ENCODE peak calls at places on chromosomes 5 and 9, in four cellular contexts. One of them, this sample, is unnamed.
A peak's percentile ranks its signal among the peaks of the same experiment; 100 is the strongest.

GRCh38 chr5:119694284-119694683 is 64.9 kb downstream of the FAM170A start:
- DNase-seq in heart right ventricle: no peak
- DNase-seq in T-helper 1 cell: no peak
- DNase-seq in kidney glomerular epithelial cell: no peak
- DNase-seq in this sample: no peak

GRCh38 chr5:154646841-154647759 is 108.1 kb upstream of the LARP1 start:
- DNase-seq in heart right ventricle: peak; percentile 43
- DNase-seq in T-helper 1 cell: no peak
- DNase-seq in kidney glomerular epithelial cell: peak; percentile 26
- DNase-seq in this sample: peak; percentile 85

GRCh38 chr9:133917407-133917806 is 74.7 kb downstream of the VAV2 start:
- DNase-seq in heart right ventricle: no peak
- DNase-seq in T-helper 1 cell: no peak
- DNase-seq in kidney glomerular epithelial cell: no peak
- DNase-seq in this sample: no peak

GRCh38 chr5:133063965-133064364 is 12.2 kb downstream of the HSPA4 start:
- DNase-seq in heart right ventricle: no peak
- DNase-seq in T-helper 1 cell: no peak
- DNase-seq in kidney glomerular epithelial cell: no peak
- DNase-seq in this sample: peak; percentile 65

GRCh38 chr5:9514968-9515367 is 30.9 kb downstream of the SEMA5A start:
- DNase-seq in heart right ventricle: no peak
- DNase-seq in T-helper 1 cell: no peak
- DNase-seq in kidney glomerular epithelial cell: no peak
- DNase-seq in this sample: no peak

GRCh38 chr9:10876333-10876732 is 263.5 kb upstream of the PTPRD start:
- DNase-seq in heart right ventricle: no peak
- DNase-seq in T-helper 1 cell: no peak
- DNase-seq in kidney glomerular epithelial cell: no peak
- DNase-seq in this sample: peak; percentile 28

GRCh38 chr9:5620494-5620893 is 8.4 kb upstream of the RIC1 start:
- DNase-seq in heart right ventricle: no peak
- DNase-seq in T-helper 1 cell: no peak
- DNase-seq in kidney glomerular epithelial cell: no peak
- DNase-seq in this sample: no peak

GRCh38 chr5:147887925-147888324 is 9.4 kb downstream of the SCGB3A2 start:
- DNase-seq in heart right ventricle: no peak
- DNase-seq in T-helper 1 cell: no peak
- DNase-seq in kidney glomerular epithelial cell: peak; percentile 10
- DNase-seq in this sample: peak; percentile 80

GRCh38 chr5:168822745-168823281 is 243.6 kb upstream of the PANK3 start:
- DNase-seq in heart right ventricle: no peak
- DNase-seq in T-helper 1 cell: no peak
- DNase-seq in kidney glomerular epithelial cell: no peak
- DNase-seq in this sample: peak; percentile 7

GRCh38 chr9:109817846-109818472 is 38.0 kb downstream of the PALM2AKAP2 start:
- DNase-seq in heart right ventricle: no peak
- DNase-seq in T-helper 1 cell: no peak
- DNase-seq in kidney glomerular epithelial cell: peak; percentile 96
- DNase-seq in this sample: peak; percentile 96

GRCh38 chr5:154410786-154411185 is 35.0 kb upstream of the SAP30L start:
- DNase-seq in heart right ventricle: no peak
- DNase-seq in T-helper 1 cell: no peak
- DNase-seq in kidney glomerular epithelial cell: no peak
- DNase-seq in this sample: no peak

GRCh38 chr9:123928471-123929176 is 1.3 kb downstream of the DENND1A start:
- DNase-seq in heart right ventricle: no peak
- DNase-seq in T-helper 1 cell: no peak
- DNase-seq in kidney glomerular epithelial cell: no peak
- DNase-seq in this sample: peak; percentile 43

GRCh38 chr9:135134253-135135028 is 47.0 kb downstream of the OLFM1 start:
- DNase-seq in heart right ventricle: no peak
- DNase-seq in T-helper 1 cell: no peak
- DNase-seq in kidney glomerular epithelial cell: no peak
- DNase-seq in this sample: no peak

GRCh38 chr5:163459465-163459887 is 426 bp downstream of the NUDCD2 start:
- DNase-seq in heart right ventricle: no peak
- DNase-seq in T-helper 1 cell: no peak
- DNase-seq in kidney glomerular epithelial cell: peak; percentile 41
- DNase-seq in this sample: peak; percentile 61

GRCh38 chr5:143605403-143606005 is 202.0 kb upstream of the NR3C1 start:
- DNase-seq in heart right ventricle: no peak
- DNase-seq in T-helper 1 cell: no peak
- DNase-seq in kidney glomerular epithelial cell: no peak
- DNase-seq in this sample: no peak

GRCh38 chr5:93746406-93747056 is 5.1 kb upstream of the POU5F2 start:
- DNase-seq in heart right ventricle: no peak
- DNase-seq in T-helper 1 cell: no peak
- DNase-seq in kidney glomerular epithelial cell: peak; percentile 59
- DNase-seq in this sample: peak; percentile 40

GRCh38 chr9:105976257-105976656 is 281.9 kb downstream of the TMEM38B start:
- DNase-seq in heart right ventricle: no peak
- DNase-seq in T-helper 1 cell: no peak
- DNase-seq in kidney glomerular epithelial cell: no peak
- DNase-seq in this sample: no peak

GRCh38 chr5:125257057-125257970 is 510.9 kb upstream of the ZNF608 start:
- DNase-seq in heart right ventricle: no peak
- DNase-seq in T-helper 1 cell: no peak
- DNase-seq in kidney glomerular epithelial cell: no peak
- DNase-seq in this sample: peak; percentile 25

GRCh38 chr5:73997936-73998335 is 371.9 kb downstream of the ARHGEF28 start:
- DNase-seq in heart right ventricle: no peak
- DNase-seq in T-helper 1 cell: no peak
- DNase-seq in kidney glomerular epithelial cell: peak; percentile 19
- DNase-seq in this sample: peak; percentile 17

GRCh38 chr5:1726469-1726865 is 73.2 kb downstream of the MRPL36 start:
- DNase-seq in heart right ventricle: no peak
- DNase-seq in T-helper 1 cell: no peak
- DNase-seq in kidney glomerular epithelial cell: no peak
- DNase-seq in this sample: no peak

GRCh38 chr5:67414712-67415111 is 218.1 kb upstream of the CD180 start:
- DNase-seq in heart right ventricle: no peak
- DNase-seq in T-helper 1 cell: no peak
- DNase-seq in kidney glomerular epithelial cell: no peak
- DNase-seq in this sample: no peak

GRCh38 chr5:3980146-3980545 is 384.5 kb downstream of the IRX1 start:
- DNase-seq in heart right ventricle: no peak
- DNase-seq in T-helper 1 cell: no peak
- DNase-seq in kidney glomerular epithelial cell: no peak
- DNase-seq in this sample: no peak

GRCh38 chr5:87541033-87541432 is 128.3 kb upstream of the CCNH start:
- DNase-seq in heart right ventricle: peak; percentile 9
- DNase-seq in T-helper 1 cell: no peak
- DNase-seq in kidney glomerular epithelial cell: peak; percentile 69
- DNase-seq in this sample: peak; percentile 48

GRCh38 chr9:91843623-91844111 is 106.4 kb downstream of the ROR2 start:
- DNase-seq in heart right ventricle: no peak
- DNase-seq in T-helper 1 cell: no peak
- DNase-seq in kidney glomerular epithelial cell: no peak
- DNase-seq in this sample: no peak

GRCh38 chr5:18216016-18216415 is 581.8 kb downstream of the TAF11L14 start:
- DNase-seq in heart right ventricle: no peak
- DNase-seq in T-helper 1 cell: no peak
- DNase-seq in kidney glomerular epithelial cell: no peak
- DNase-seq in this sample: no peak

GRCh38 chr9:122510502-122510901 is at the start of gene OR1J2:
- DNase-seq in heart right ventricle: no peak
- DNase-seq in T-helper 1 cell: no peak
- DNase-seq in kidney glomerular epithelial cell: no peak
- DNase-seq in this sample: no peak

GRCh38 chr9:94743035-94743954 is 16.8 kb downstream of the AOPEP start:
- DNase-seq in heart right ventricle: no peak
- DNase-seq in T-helper 1 cell: no peak
- DNase-seq in kidney glomerular epithelial cell: peak; percentile 93
- DNase-seq in this sample: peak; percentile 89

GRCh38 chr9:88818495-88819201 is 172.6 kb upstream of the S1PR3 start:
- DNase-seq in heart right ventricle: no peak
- DNase-seq in T-helper 1 cell: no peak
- DNase-seq in kidney glomerular epithelial cell: peak; percentile 67
- DNase-seq in this sample: peak; percentile 16

GRCh38 chr5:152938630-152939029 is 533.6 kb upstream of the NMUR2 start:
- DNase-seq in heart right ventricle: no peak
- DNase-seq in T-helper 1 cell: no peak
- DNase-seq in kidney glomerular epithelial cell: no peak
- DNase-seq in this sample: no peak

GRCh38 chr5:24225051-24225450 is 419.7 kb downstream of the CDH10 start:
- DNase-seq in heart right ventricle: no peak
- DNase-seq in T-helper 1 cell: no peak
- DNase-seq in kidney glomerular epithelial cell: no peak
- DNase-seq in this sample: peak; percentile 37

GRCh38 chr5:36717131-36717530 is 110.7 kb downstream of the SLC1A3 start:
- DNase-seq in heart right ventricle: no peak
- DNase-seq in T-helper 1 cell: no peak
- DNase-seq in kidney glomerular epithelial cell: no peak
- DNase-seq in this sample: no peak

GRCh38 chr9:124280176-124280691 is 22.5 kb downstream of the NEK6 start:
- DNase-seq in heart right ventricle: no peak
- DNase-seq in T-helper 1 cell: no peak
- DNase-seq in kidney glomerular epithelial cell: peak; percentile 60
- DNase-seq in this sample: peak; percentile 76

GRCh38 chr5:93158841-93159240 is 422.2 kb downstream of the NR2F1-AS1 start:
- DNase-seq in heart right ventricle: no peak
- DNase-seq in T-helper 1 cell: no peak
- DNase-seq in kidney glomerular epithelial cell: no peak
- DNase-seq in this sample: no peak

GRCh38 chr9:86614871-86615849 is 260.9 kb upstream of the TUT7 start:
- DNase-seq in heart right ventricle: no peak
- DNase-seq in T-helper 1 cell: no peak
- DNase-seq in kidney glomerular epithelial cell: peak; percentile 32
- DNase-seq in this sample: peak; percentile 40

GRCh38 chr5:58466939-58467338 is 7.1 kb upstream of the PLK2 start:
- DNase-seq in heart right ventricle: no peak
- DNase-seq in T-helper 1 cell: no peak
- DNase-seq in kidney glomerular epithelial cell: peak; percentile 40
- DNase-seq in this sample: peak; percentile 77

GRCh38 chr5:158634713-158635112 is 465.0 kb downstream of the EBF1 start:
- DNase-seq in heart right ventricle: no peak
- DNase-seq in T-helper 1 cell: no peak
- DNase-seq in kidney glomerular epithelial cell: no peak
- DNase-seq in this sample: no peak